ENCODE peak calls at places on chromosome 11, in nine cellular contexts. One of them, this sample, is unnamed.
A peak's percentile ranks its signal among the peaks of the same experiment; 100 is the strongest.

GRCh38 chr11:75334402-75334891 is 17.0 kb downstream of the ARRB1 start:
- DNase-seq in tibial nerve: no peak
- DNase-seq in HFF-Myc: no peak
- DNase-seq in nephron progenitor cell: no peak
- DNase-seq in choroid plexus epithelial cell: no peak
- DNase-seq in endothelial cell: no peak
- DNase-seq in osteocyte: no peak
- DNase-seq in sigmoid colon: no peak
- DNase-seq in heart left ventricle: no peak
- DNase-seq in this sample: no peak

GRCh38 chr11:75262961-75263852 is 22.6 kb downstream of the TPBGL start:
- DNase-seq in osteocyte: no peak
- DNase-seq in HFF-Myc: no peak
- DNase-seq in choroid plexus epithelial cell: no peak
- DNase-seq in heart left ventricle: no peak
- DNase-seq in endothelial cell: no peak
- DNase-seq in sigmoid colon: peak; percentile 65
- DNase-seq in tibial nerve: no peak
- DNase-seq in nephron progenitor cell: no peak
- DNase-seq in this sample: peak; percentile 15

GRCh38 chr11:9150501-9150900 is 59.1 kb upstream of the SCUBE2 start:
- DNase-seq in heart left ventricle: no peak
- DNase-seq in HFF-Myc: no peak
- DNase-seq in osteocyte: no peak
- DNase-seq in tibial nerve: no peak
- DNase-seq in sigmoid colon: no peak
- DNase-seq in choroid plexus epithelial cell: peak; percentile 59
- DNase-seq in endothelial cell: no peak
- DNase-seq in nephron progenitor cell: no peak
- DNase-seq in this sample: no peak

GRCh38 chr11:75492181-75492820 is 33.4 kb downstream of the GDPD5 start:
- DNase-seq in HFF-Myc: no peak
- DNase-seq in tibial nerve: no peak
- DNase-seq in sigmoid colon: no peak
- DNase-seq in heart left ventricle: no peak
- DNase-seq in osteocyte: no peak
- DNase-seq in choroid plexus epithelial cell: peak; percentile 31
- DNase-seq in nephron progenitor cell: no peak
- DNase-seq in endothelial cell: peak; percentile 28
- DNase-seq in this sample: no peak

GRCh38 chr11:16195659-16196058 is 160.7 kb downstream of the SOX6 start:
- DNase-seq in heart left ventricle: no peak
- DNase-seq in nephron progenitor cell: no peak
- DNase-seq in tibial nerve: no peak
- DNase-seq in endothelial cell: no peak
- DNase-seq in HFF-Myc: no peak
- DNase-seq in sigmoid colon: no peak
- DNase-seq in osteocyte: no peak
- DNase-seq in choroid plexus epithelial cell: peak; percentile 14
- DNase-seq in this sample: no peak

GRCh38 chr11:6812391-6813005 is 13.0 kb upstream of the OR6A2 start:
- DNase-seq in endothelial cell: peak; percentile 41
- DNase-seq in tibial nerve: no peak
- DNase-seq in HFF-Myc: no peak
- DNase-seq in choroid plexus epithelial cell: peak; percentile 65
- DNase-seq in heart left ventricle: no peak
- DNase-seq in sigmoid colon: no peak
- DNase-seq in nephron progenitor cell: peak; percentile 32
- DNase-seq in osteocyte: no peak
- DNase-seq in this sample: no peak

GRCh38 chr11:31509017-31509411 is 408 bp downstream of the IMMP1L start:
- DNase-seq in choroid plexus epithelial cell: no peak
- DNase-seq in endothelial cell: peak; percentile 5
- DNase-seq in heart left ventricle: no peak
- DNase-seq in HFF-Myc: no peak
- DNase-seq in sigmoid colon: no peak
- DNase-seq in tibial nerve: no peak
- DNase-seq in osteocyte: no peak
- DNase-seq in nephron progenitor cell: no peak
- DNase-seq in this sample: no peak

GRCh38 chr11:118434123-118434552 is 2.2 kb upstream of the KMT2A start:
- DNase-seq in tibial nerve: no peak
- DNase-seq in choroid plexus epithelial cell: peak; percentile 65
- DNase-seq in nephron progenitor cell: no peak
- DNase-seq in endothelial cell: no peak
- DNase-seq in HFF-Myc: no peak
- DNase-seq in sigmoid colon: no peak
- DNase-seq in heart left ventricle: no peak
- DNase-seq in osteocyte: no peak
- DNase-seq in this sample: no peak

GRCh38 chr11:115462757-115463156 is 41.5 kb downstream of the CADM1 start:
- DNase-seq in heart left ventricle: no peak
- DNase-seq in osteocyte: no peak
- DNase-seq in choroid plexus epithelial cell: no peak
- DNase-seq in endothelial cell: no peak
- DNase-seq in nephron progenitor cell: no peak
- DNase-seq in sigmoid colon: no peak
- DNase-seq in tibial nerve: no peak
- DNase-seq in HFF-Myc: no peak
- DNase-seq in this sample: no peak

GRCh38 chr11:2122222-2122906 is 16.8 kb downstream of the IGF2 start:
- DNase-seq in nephron progenitor cell: no peak
- DNase-seq in tibial nerve: no peak
- DNase-seq in osteocyte: no peak
- DNase-seq in HFF-Myc: no peak
- DNase-seq in sigmoid colon: no peak
- DNase-seq in choroid plexus epithelial cell: peak; percentile 55
- DNase-seq in endothelial cell: no peak
- DNase-seq in heart left ventricle: peak; percentile 41
- DNase-seq in this sample: no peak

GRCh38 chr11:102421262-102421661 is 31.3 kb downstream of the TMEM123 start:
- DNase-seq in sigmoid colon: no peak
- DNase-seq in choroid plexus epithelial cell: no peak
- DNase-seq in endothelial cell: no peak
- DNase-seq in HFF-Myc: no peak
- DNase-seq in heart left ventricle: no peak
- DNase-seq in tibial nerve: no peak
- DNase-seq in osteocyte: no peak
- DNase-seq in nephron progenitor cell: no peak
- DNase-seq in this sample: no peak

GRCh38 chr11:125153837-125154236 is 10.7 kb upstream of the PKNOX2 start:
- DNase-seq in tibial nerve: no peak
- DNase-seq in nephron progenitor cell: no peak
- DNase-seq in sigmoid colon: no peak
- DNase-seq in endothelial cell: no peak
- DNase-seq in HFF-Myc: no peak
- DNase-seq in heart left ventricle: no peak
- DNase-seq in osteocyte: no peak
- DNase-seq in choroid plexus epithelial cell: no peak
- DNase-seq in this sample: no peak

DNA sequence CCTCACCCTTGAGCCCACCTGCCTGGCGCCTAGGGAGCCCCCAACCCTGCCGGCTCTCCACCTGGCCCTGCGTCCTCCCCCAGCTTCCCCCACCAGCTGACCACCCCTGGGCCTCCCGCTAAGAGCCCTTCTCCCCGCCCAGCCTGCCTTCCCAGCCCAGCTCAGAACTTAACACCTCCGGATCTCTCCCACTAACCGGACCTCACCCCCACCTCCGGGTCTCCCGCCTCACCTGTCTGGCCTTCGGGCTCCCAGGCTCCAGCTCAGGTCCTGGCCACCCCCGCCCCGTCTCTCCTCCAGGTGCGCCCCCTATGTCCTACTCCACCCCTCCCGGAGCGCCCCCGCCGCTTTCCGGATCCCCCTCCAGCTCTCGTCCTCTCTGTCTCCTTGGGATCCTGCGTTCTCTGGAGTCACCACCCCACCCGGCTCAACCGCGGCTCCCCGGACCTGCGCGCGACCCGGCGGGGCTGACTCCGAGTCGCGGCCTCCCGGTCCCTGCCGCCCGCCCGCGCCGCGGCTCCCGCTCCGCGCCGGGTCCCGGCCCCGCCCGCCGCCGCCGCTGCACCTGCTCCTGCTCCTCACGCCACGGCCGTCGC is at the start of gene KCNJ11:
- DNase-seq in tibial nerve: no peak
- DNase-seq in endothelial cell: no peak
- DNase-seq in nephron progenitor cell: peak; percentile 35
- DNase-seq in choroid plexus epithelial cell: no peak
- DNase-seq in HFF-Myc: no peak
- DNase-seq in heart left ventricle: no peak
- DNase-seq in osteocyte: no peak
- DNase-seq in sigmoid colon: no peak
- DNase-seq in this sample: no peak
- TF ChIP-seq CTCF in tibial nerve: no peak
- TF ChIP-seq CTCF in endothelial cell: no peak
- TF ChIP-seq CTCF in nephron progenitor cell: no peak
- TF ChIP-seq CTCF in choroid plexus epithelial cell: no peak
- TF ChIP-seq CTCF in HFF-Myc: no peak
- TF ChIP-seq CTCF in heart left ventricle: no peak
- TF ChIP-seq CTCF in osteocyte: no peak
- TF ChIP-seq CTCF in sigmoid colon: no peak
- TF ChIP-seq CTCF in this sample: no peak

GRCh38 chr11:120932305-120932905 is 91.5 kb upstream of the TBCEL start:
- DNase-seq in endothelial cell: no peak
- DNase-seq in osteocyte: no peak
- DNase-seq in nephron progenitor cell: no peak
- DNase-seq in choroid plexus epithelial cell: no peak
- DNase-seq in HFF-Myc: no peak
- DNase-seq in tibial nerve: no peak
- DNase-seq in heart left ventricle: no peak
- DNase-seq in sigmoid colon: no peak
- DNase-seq in this sample: no peak

GRCh38 chr11:120929090-120929489 is 94.8 kb upstream of the TBCEL start:
- DNase-seq in choroid plexus epithelial cell: no peak
- DNase-seq in heart left ventricle: no peak
- DNase-seq in HFF-Myc: peak; percentile 7
- DNase-seq in tibial nerve: no peak
- DNase-seq in sigmoid colon: no peak
- DNase-seq in nephron progenitor cell: no peak
- DNase-seq in endothelial cell: no peak
- DNase-seq in osteocyte: no peak
- DNase-seq in this sample: no peak

GRCh38 chr11:120928506-120929062 is 95.3 kb upstream of the TBCEL start:
- DNase-seq in endothelial cell: no peak
- DNase-seq in osteocyte: no peak
- DNase-seq in HFF-Myc: no peak
- DNase-seq in sigmoid colon: no peak
- DNase-seq in nephron progenitor cell: no peak
- DNase-seq in heart left ventricle: no peak
- DNase-seq in choroid plexus epithelial cell: no peak
- DNase-seq in tibial nerve: no peak
- DNase-seq in this sample: no peak

GRCh38 chr11:120931057-120931779 is 92.7 kb upstream of the TBCEL start:
- DNase-seq in nephron progenitor cell: no peak
- DNase-seq in choroid plexus epithelial cell: no peak
- DNase-seq in endothelial cell: no peak
- DNase-seq in osteocyte: no peak
- DNase-seq in sigmoid colon: no peak
- DNase-seq in tibial nerve: no peak
- DNase-seq in HFF-Myc: no peak
- DNase-seq in heart left ventricle: no peak
- DNase-seq in this sample: no peak

DNA sequence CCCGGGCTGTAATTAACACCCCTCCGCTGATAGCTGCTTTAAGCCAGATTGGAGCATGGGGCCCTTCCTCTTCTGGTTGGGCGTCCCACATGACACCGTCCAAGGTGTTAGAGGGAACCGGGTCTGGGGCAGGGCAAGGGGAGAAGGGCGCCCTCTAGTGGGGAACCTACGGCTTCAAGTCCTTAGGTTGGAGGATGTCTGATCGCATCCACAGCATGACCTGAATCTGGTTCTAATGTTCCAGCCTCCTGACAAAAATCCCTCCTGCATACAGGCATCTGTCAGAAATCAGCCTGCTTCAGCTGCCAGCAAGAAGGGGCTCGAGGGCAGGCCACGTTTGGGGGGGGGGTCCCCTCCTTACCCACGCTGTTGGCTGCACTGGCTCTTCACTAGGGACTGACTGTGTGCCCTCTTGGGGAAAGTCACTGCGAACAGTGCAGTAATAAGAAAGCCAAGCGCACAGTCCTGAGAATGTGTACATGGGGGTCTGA is 94.2 kb upstream of the TBCEL start:
- DNase-seq in heart left ventricle: no peak
- DNase-seq in osteocyte: no peak
- DNase-seq in nephron progenitor cell: peak; percentile 74
- DNase-seq in sigmoid colon: no peak
- DNase-seq in endothelial cell: peak; percentile 72
- DNase-seq in HFF-Myc: peak; percentile 7
- DNase-seq in choroid plexus epithelial cell: peak; percentile 62
- DNase-seq in tibial nerve: no peak
- DNase-seq in this sample: no peak
- TF ChIP-seq CTCF in heart left ventricle: peak; percentile 42
- TF ChIP-seq CTCF in osteocyte: peak; percentile 38
- TF ChIP-seq CTCF in nephron progenitor cell: peak; percentile 69
- TF ChIP-seq CTCF in sigmoid colon: no peak
- TF ChIP-seq CTCF in endothelial cell: peak; percentile 72
- TF ChIP-seq CTCF in HFF-Myc: peak; percentile 78
- TF ChIP-seq CTCF in choroid plexus epithelial cell: peak; percentile 75
- TF ChIP-seq CTCF in tibial nerve: peak; percentile 27
- TF ChIP-seq CTCF in this sample: peak; percentile 34

DNA sequence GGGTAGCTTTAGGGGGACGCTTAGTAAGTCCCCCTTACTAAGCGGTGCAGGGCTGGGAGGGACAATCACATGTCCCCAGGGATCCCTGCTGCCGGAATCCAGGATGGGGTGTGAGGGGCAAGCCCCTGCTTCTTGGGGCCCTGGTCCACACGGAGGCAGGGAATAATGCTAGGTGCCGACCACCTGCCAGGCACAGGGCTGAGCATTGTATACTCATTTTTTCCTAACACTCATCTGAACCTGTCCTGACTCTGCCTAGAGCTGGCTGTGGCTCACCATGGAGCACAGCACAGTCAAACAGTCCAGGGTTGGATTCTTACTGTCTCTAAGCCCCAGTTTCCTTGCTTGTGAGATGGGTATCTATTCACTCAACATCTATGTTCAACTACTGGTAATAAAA is 1.4 kb upstream of the LTBP3 start:
- DNase-seq in heart left ventricle: no peak
- DNase-seq in osteocyte: no peak
- DNase-seq in sigmoid colon: peak; percentile 62
- DNase-seq in endothelial cell: no peak
- DNase-seq in HFF-Myc: no peak
- DNase-seq in choroid plexus epithelial cell: peak; percentile 59
- DNase-seq in tibial nerve: no peak
- DNase-seq in nephron progenitor cell: no peak
- DNase-seq in this sample: no peak
- TF ChIP-seq CTCF in heart left ventricle: no peak
- TF ChIP-seq CTCF in osteocyte: no peak
- TF ChIP-seq CTCF in sigmoid colon: no peak
- TF ChIP-seq CTCF in endothelial cell: no peak
- TF ChIP-seq CTCF in HFF-Myc: no peak
- TF ChIP-seq CTCF in choroid plexus epithelial cell: no peak
- TF ChIP-seq CTCF in tibial nerve: no peak
- TF ChIP-seq CTCF in nephron progenitor cell: no peak
- TF ChIP-seq CTCF in this sample: no peak

DNA sequence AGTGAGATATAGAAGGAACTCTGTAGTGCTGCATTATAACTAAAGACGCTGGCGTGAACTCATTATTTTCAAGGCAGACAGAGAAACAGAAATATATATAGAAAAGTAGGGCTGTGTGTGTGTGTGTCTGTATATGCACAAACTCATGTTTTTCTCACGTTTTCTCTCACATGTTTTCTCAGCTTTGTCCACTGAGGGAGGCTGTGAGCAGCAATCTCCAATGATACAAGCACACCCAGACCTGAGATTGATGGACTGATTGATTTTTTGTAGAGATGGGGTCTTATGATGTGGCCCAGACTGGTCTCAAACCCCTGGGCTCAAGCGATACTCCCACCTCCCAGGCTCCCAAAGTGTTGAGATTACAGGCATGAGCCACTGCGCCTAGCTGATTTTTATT is 122.5 kb downstream of the SERGEF start:
- DNase-seq in nephron progenitor cell: no peak
- DNase-seq in osteocyte: no peak
- DNase-seq in HFF-Myc: no peak
- DNase-seq in tibial nerve: no peak
- DNase-seq in heart left ventricle: no peak
- DNase-seq in sigmoid colon: no peak
- DNase-seq in choroid plexus epithelial cell: peak; percentile 33
- DNase-seq in endothelial cell: no peak
- DNase-seq in this sample: no peak
- TF ChIP-seq CTCF in nephron progenitor cell: no peak
- TF ChIP-seq CTCF in osteocyte: peak; percentile 13
- TF ChIP-seq CTCF in HFF-Myc: peak; percentile 9
- TF ChIP-seq CTCF in tibial nerve: no peak
- TF ChIP-seq CTCF in heart left ventricle: no peak
- TF ChIP-seq CTCF in sigmoid colon: no peak
- TF ChIP-seq CTCF in choroid plexus epithelial cell: peak; percentile 45
- TF ChIP-seq CTCF in endothelial cell: no peak
- TF ChIP-seq CTCF in this sample: no peak

This sample was measured in psoas muscle.